ENCODE peak calls at places on chromosome 20, in eight cellular contexts. C is stomach; W is naive thymus-derived CD4-positive, alpha-beta T cell; R is mesendoderm; E is CD4-positive, CD25-positive, alpha-beta regulatory T cell; F is PC-3; M is K562; P is neural progenitor cell. H is an unnamed sample. For H3K4me1, the result is how much of the 10 kb centered on the place peaks cover.

GRCh38 chr20:8608470-8608869 is 460.4 kb upstream of the PLCB4 start:
- DNase-seq in E (no peak), F (no peak), W (no peak), C (no peak), M (no peak), P (no peak), R (no peak), H (no peak)

GRCh38 chr20:64228751-64229518 is 26.6 kb upstream of the PCMTD2 start:
- DNase-seq in M (no peak), P (no peak), W (no peak), E (no peak), F (no peak), R (no peak), C (no peak), H (no peak)

GRCh38 chr20:3705491-3705969 is 6.9 kb downstream of the SIGLEC1 start:
- DNase-seq in F (no peak), R (no peak), E (no peak), W (no peak), P (no peak), M (no peak), C (no peak), H (no peak)

GRCh38 chr20:25033250-25033940 is 24.5 kb downstream of the ACSS1 start:
- DNase-seq in P (no peak), W (no peak), F (no peak), E (no peak), R (no peak), M (no peak), C (no peak), H (no peak)

GRCh38 chr20:49381558-49382493 is 100.6 kb downstream of the KCNB1 start:
- DNase-seq in R (no peak), E (no peak), P (no peak), C (peak), F (peak), M (no peak), W (no peak), H (peak)

GRCh38 chr20:58233881-58234528 is 5.6 kb upstream of the ANKRD60 start:
- DNase-seq in R (peak), M (peak), C (no peak), E (no peak), P (peak), F (peak), W (peak), H (peak)

GRCh38 chr20:37695684-37696342 is 2.0 kb downstream of the CTNNBL1 start:
- DNase-seq in M (no peak), P (no peak), C (no peak), E (no peak), W (no peak), F (no peak), R (no peak), H (no peak)

GRCh38 chr20:41205313-41205712 is 68.0 kb downstream of the PLCG1 start:
- DNase-seq in E (no peak), F (no peak), M (no peak), P (no peak), C (no peak), R (no peak), W (no peak), H (no peak)

GRCh38 chr20:45029884-45030283 is 63.6 kb downstream of the STK4 start:
- DNase-seq in W (no peak), F (no peak), P (no peak), M (no peak), C (no peak), E (no peak), R (no peak), H (no peak)

GRCh38 chr20:41242807-41243206 is 74.7 kb downstream of the ZHX3 start:
- DNase-seq in R (no peak), M (no peak), W (no peak), E (no peak), P (no peak), C (no peak), F (no peak), H (no peak)

GRCh38 chr20:23103284-23104018 is 17.3 kb upstream of the CD93 start:
- DNase-seq in C (no peak), E (no peak), F (no peak), W (no peak), R (no peak), M (no peak), P (no peak), H (no peak)

GRCh38 chr20:25012616-25013189 is 20.2 kb upstream of the APMAP start:
- DNase-seq in F (no peak), C (peak), W (no peak), P (no peak), E (no peak), R (no peak), M (no peak), H (peak)

GRCh38 chr20:31764641-31765305 is 25.7 kb downstream of the TPX2 start:
- DNase-seq in E (no peak), F (no peak), W (no peak), M (no peak), R (no peak), C (no peak), P (no peak), H (no peak)

GRCh38 chr20:47142782-47143170 is 213.7 kb downstream of the ZMYND8 start:
- DNase-seq in R (no peak), W (no peak), M (no peak), F (no peak), C (no peak), P (no peak), E (no peak), H (no peak)

GRCh38 chr20:7031222-7031621 is 263.7 kb downstream of the BMP2 start:
- DNase-seq in W (no peak), F (peak), M (no peak), E (no peak), P (peak), R (peak), C (no peak), H (no peak)

GRCh38 chr20:60003776-60004175 is 45.6 kb downstream of the CDH26 start:
- DNase-seq in M (no peak), E (no peak), R (no peak), C (no peak), F (no peak), P (no peak), W (no peak), H (no peak)

GRCh38 chr20:59751075-59751711 is 146.9 kb downstream of the PHACTR3 start:
- DNase-seq in R (peak), W (no peak), C (peak), P (peak), E (no peak), M (peak), F (peak), H (peak)

GRCh38 chr20:58224097-58224496 is 4.4 kb downstream of the ANKRD60 start:
- DNase-seq in P (no peak), W (no peak), C (no peak), M (no peak), E (no peak), R (no peak), F (peak), H (no peak)

GRCh38 chr20:20407891-20408805 is 40.2 kb downstream of the INSM1 start:
- DNase-seq in M (no peak), E (no peak), R (peak), W (no peak), F (peak), P (peak), C (no peak), H (no peak)

GRCh38 chr20:55533601-55534000 is 471.7 kb downstream of the CBLN4 start:
- DNase-seq in M (no peak), F (no peak), W (no peak), R (no peak), P (no peak), C (no peak), E (no peak), H (no peak)

GRCh38 chr20:56350842-56351241 is 7.9 kb upstream of the FAM210B start:
- DNase-seq in M (no peak), P (no peak), E (no peak), C (no peak), W (no peak), F (no peak), R (no peak), H (no peak)

GRCh38 chr20:23454816-23455215 is 2.1 kb upstream of the CST11 start:
- DNase-seq in E (no peak), M (no peak), W (no peak), P (no peak), C (no peak), F (no peak), R (no peak), H (no peak)

GRCh38 chr20:21820045-21820444 is 114.6 kb downstream of the PAX1 start:
- DNase-seq in C (no peak), E (no peak), W (no peak), P (no peak), M (no peak), R (no peak), F (no peak), H (no peak)

GRCh38 chr20:14568701-14569100 is 231.3 kb upstream of the FLRT3 start:
- DNase-seq in R (peak), C (no peak), E (no peak), P (peak), F (no peak), M (no peak), W (no peak), H (no peak)

GRCh38 chr20:6079011-6079410 is 25.2 kb upstream of the LRRN4 start:
- DNase-seq in M (no peak), E (no peak), P (no peak), F (no peak), R (no peak), C (no peak), W (no peak), H (no peak)

GRCh38 chr20:25389858-25390537 is 637 bp downstream of the ABHD12 start:
- DNase-seq in R (peak), W (peak), P (peak), F (peak), M (peak), C (peak), E (peak), H (peak)

GRCh38 chr20:37526238-37526838 is 1.3 kb downstream of the BLCAP start:
- DNase-seq in F (peak), C (no peak), P (peak), M (peak), R (peak), W (no peak), E (no peak), H (peak)

GRCh38 chr20:8291873-8292272 is 159.8 kb downstream of the PLCB1 start:
- DNase-seq in M (no peak), E (no peak), F (no peak), C (no peak), W (no peak), P (no peak), R (no peak), H (no peak)

GRCh38 chr20:49534314-49534713 is 33.6 kb downstream of the PTGIS start:
- DNase-seq in E (peak), W (peak), P (peak), M (peak), C (peak), F (peak), R (peak), H (peak)

GRCh38 chr20:15654208-15654649 is 919.0 kb downstream of the KIF16B start:
- DNase-seq in C (peak), F (peak), E (no peak), P (peak), R (peak), M (peak), W (no peak), H (peak)

GRCh38 chr20:38220587-38220986 is 39.9 kb downstream of the KIAA1755 start:
- DNase-seq in R (no peak), E (no peak), P (no peak), W (no peak), F (no peak), C (no peak), M (no peak), H (no peak)

GRCh38 chr20:12965880-12966270 is 42.9 kb upstream of the SPTLC3 start:
- DNase-seq in W (no peak), F (no peak), R (no peak), P (peak), M (no peak), E (no peak), C (no peak), H (no peak)

GRCh38 chr20:45291526-45291925 is 15.1 kb upstream of the RBPJL start:
- DNase-seq in R (no peak), C (no peak), E (no peak), P (no peak), M (no peak), W (no peak), F (no peak), H (no peak)

GRCh38 chr20:10113746-10114145 is 79.0 kb downstream of the ANKEF1 start:
- DNase-seq in C (no peak), R (no peak), P (no peak), F (peak), M (no peak), E (no peak), W (no peak), H (no peak)

GRCh38 chr20:57264908-57265648 is 1.4 kb downstream of the BMP7 start:
- DNase-seq in M (no peak), F (no peak), C (no peak), R (peak), E (no peak), W (no peak), P (peak), H (no peak)

GRCh38 chr20:48098099-48098498 is 312.8 kb upstream of the SULF2 start:
- DNase-seq in R (no peak), F (no peak), M (peak), C (no peak), W (no peak), E (no peak), P (no peak), H (no peak)

GRCh38 chr20:48897298-48898044 is 24.0 kb upstream of the ARFGEF2 start:
- DNase-seq in C (no peak), E (no peak), P (no peak), F (peak), M (no peak), R (no peak), W (no peak), H (no peak)

GRCh38 chr20:39253051-39253682 is 291.0 kb downstream of the DHX35 start:
- DNase-seq in F (no peak), P (no peak), C (no peak), E (no peak), M (no peak), W (no peak), R (no peak), H (no peak)

DNA sequence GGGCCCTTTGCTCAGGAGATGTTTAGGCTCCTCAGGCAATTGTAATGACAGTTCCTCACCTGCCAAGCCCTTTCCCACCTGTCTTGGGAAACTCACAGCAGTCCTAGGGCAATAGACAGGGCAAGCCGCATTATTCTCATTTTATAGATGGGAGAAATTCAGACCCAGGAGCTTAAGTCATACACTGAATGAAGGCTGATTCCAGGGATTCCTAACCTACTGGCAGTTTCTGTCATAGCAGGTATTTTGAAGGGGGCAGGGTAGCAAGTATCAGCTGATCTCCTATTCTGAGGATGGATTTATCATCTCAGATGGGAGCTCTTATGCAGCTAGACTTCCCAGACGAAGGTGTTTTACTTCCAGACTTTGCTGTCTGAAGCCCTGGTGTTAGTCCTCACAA is 61.4 kb upstream of the MYL9 start:
- DNase-seq in R (peak), C (no peak), M (no peak), P (no peak), F (no peak), E (no peak), W (no peak), H (no peak)
- H3K4me1 ChIP-seq in R (under half), C (under half), M (under half), P (under half), F (under half), E (under half), W (under half), H (under half)

DNA sequence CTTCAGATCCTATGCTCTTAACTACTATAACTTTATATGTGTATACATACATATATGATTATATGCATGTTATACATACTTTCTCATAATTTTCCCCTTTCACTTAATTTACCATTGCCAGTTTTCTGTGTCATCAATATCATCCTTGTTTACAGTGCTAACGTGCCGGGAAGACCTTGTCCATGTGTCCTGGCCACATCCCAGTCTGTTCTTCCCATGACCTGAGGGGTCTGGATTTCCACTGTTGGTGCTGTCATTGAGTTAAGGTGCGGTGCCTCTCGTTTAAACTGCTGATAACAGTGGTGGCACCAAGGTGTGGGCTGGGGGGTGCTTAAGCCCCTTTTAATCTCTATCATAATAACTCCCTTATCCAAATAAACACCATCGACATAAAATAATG is 8.5 kb upstream of the SDCBP2 start:
- DNase-seq in E (no peak), M (no peak), P (no peak), W (no peak), R (no peak), F (no peak), C (no peak), H (no peak)
- H3K4me1 ChIP-seq in E (under half), M (under half), P (under half), W (under half), R (under half), F (under half), C (under half), H (under half)

GRCh38 chr20:53739799-53740785 is 146.5 kb upstream of the ZNF217 start:
- DNase-seq in M (peak), W (no peak), F (peak), E (no peak), R (no peak), P (no peak), C (no peak), H (no peak)
- H3K4me1 ChIP-seq in M (under half), W (under half), F (half or more), E (under half), R (under half), P (half or more), C (under half), H (under half)

GRCh38 chr20:62897666-62898065 is 28.6 kb downstream of the DIDO1 start:
- DNase-seq in C (no peak), R (no peak), E (no peak), W (no peak), F (no peak), M (no peak), P (no peak), H (no peak)
- H3K4me1 ChIP-seq in C (under half), R (under half), E (under half), W (under half), F (under half), M (under half), P (under half), H (under half)

DNA sequence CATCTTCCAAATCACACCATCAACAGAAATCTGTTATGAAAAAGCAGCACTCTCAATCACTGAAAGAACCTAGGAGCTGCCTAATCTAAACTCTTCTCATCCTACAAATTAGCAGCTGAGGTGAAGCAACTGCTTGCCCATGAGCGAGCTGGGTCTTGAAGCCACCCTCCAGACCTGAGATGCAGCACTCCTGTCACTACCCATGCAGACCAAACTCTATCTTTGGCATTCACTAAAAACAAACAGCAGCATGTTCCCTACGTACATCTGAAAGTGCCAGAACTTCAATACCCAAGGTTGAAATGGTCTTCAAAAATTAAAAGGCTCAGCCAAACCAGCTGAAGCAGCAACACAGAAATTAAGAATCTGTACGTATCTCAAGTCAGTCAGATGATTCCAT is 14.3 kb downstream of the ADNP start:
- DNase-seq in P (no peak), R (no peak), W (no peak), E (no peak), M (no peak), F (no peak), C (no peak), H (no peak)
- H3K4me1 ChIP-seq in P (under half), R (under half), W (under half), E (half or more), M (under half), F (under half), C (half or more), H (half or more)

DNA sequence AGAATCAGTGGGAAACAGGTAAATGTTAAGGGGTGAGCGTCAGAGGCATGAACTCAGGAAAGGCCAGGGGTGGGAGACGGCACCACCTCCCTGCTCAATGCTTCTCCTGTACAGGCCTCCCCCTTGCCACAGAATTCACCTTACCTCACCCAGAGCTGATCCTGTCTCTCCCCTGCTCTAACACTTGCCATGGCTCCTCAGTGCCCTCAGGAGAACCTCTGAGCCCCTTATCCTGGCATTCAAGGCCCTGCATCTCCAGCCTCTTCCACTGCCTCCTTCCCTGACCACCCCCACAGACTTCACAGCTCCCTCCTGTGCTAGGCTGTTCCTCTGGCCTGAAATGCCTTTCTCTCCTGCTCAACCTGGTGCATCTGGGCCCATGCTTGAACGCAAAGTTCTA is 33.9 kb downstream of the BPIFB1 start:
- DNase-seq in E (no peak), M (no peak), C (no peak), R (no peak), P (no peak), W (no peak), F (no peak), H (no peak)
- H3K4me1 ChIP-seq in E (under half), M (under half), C (under half), R (under half), P (under half), W (under half), F (under half), H (under half)

DNA sequence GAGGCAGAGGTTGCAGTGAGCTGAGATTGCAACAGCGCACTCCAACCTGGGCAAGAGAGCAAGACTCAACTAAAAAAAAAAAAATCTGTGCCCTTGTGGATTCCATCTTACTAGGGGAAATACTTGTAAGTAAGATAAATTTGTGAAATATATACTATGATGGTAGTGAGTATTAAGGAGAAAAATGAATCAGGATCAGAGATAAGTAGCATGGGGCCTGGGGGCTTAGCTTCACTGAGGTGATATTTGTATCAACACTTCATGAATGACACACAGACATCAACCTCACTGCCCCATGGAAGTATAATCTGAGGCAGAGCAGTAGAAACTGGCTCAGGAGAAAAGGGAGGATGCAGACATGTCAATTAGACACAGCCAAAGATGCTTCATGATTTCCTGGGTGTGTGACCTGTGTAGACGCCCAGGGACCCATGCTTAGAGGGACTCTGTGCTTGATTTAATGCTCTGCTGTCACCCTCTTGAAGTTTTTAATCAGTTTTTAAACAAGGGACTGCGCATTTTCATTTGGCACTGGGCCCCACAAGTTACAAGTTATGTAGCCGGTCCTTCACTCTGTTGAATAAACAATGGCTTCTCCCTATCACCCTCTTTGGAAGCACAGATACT is 41.9 kb downstream of the PCNA start:
- DNase-seq in P (no peak), F (no peak), C (no peak), E (no peak), W (peak), R (no peak), M (peak), H (peak)
- H3K4me1 ChIP-seq in P (under half), F (under half), C (under half), E (under half), W (under half), R (under half), M (under half), H (under half)

H was measured in testis.